ENCODE peak calls at places on chromosomes 2 and 18, in six cellular contexts. X is HepG2; T is CD8-positive, alpha-beta memory T cell; N is LHCN-M2; D is NCI-H1092; O is Right ventricle myocardium inferior. M is an unnamed sample.

GRCh38 chr2:172997031-172997430 is 78.6 kb upstream of the MAP3K20 start:
- DNase-seq in N (peak; percentile 49), D (no peak), T (no peak), O (no peak), X (no peak), M (no peak)

GRCh38 chr2:179460530-179460929 is 195.9 kb upstream of the SESTD1 start:
- DNase-seq in T (no peak), X (peak; percentile 58), N (peak; percentile 95), O (no peak), D (no peak), M (no peak)

GRCh38 chr2:127651987-127652550 is 6.1 kb downstream of the GPR17 start:
- DNase-seq in D (no peak), X (no peak), N (no peak), T (no peak), O (peak; percentile 95), M (peak; percentile 73)

GRCh38 chr2:105287692-105288091 is 41.8 kb downstream of the TGFBRAP1 start:
- DNase-seq in D (no peak), O (no peak), N (peak; percentile 36), X (peak; percentile 21), T (no peak), M (no peak)

GRCh38 chr2:141570474-141571131 is 560.2 kb downstream of the LRP1B start:
- DNase-seq in O (peak; percentile 27), N (no peak), T (no peak), X (no peak), D (no peak), M (no peak)

GRCh38 chr2:101306410-101306809 is 2.1 kb downstream of the RNF149 start:
- DNase-seq in O (no peak), N (no peak), X (no peak), T (no peak), D (no peak), M (no peak)

GRCh38 chr2:71790261-71791038 is 337.1 kb downstream of the DYSF start:
- DNase-seq in T (no peak), D (no peak), N (no peak), O (no peak), X (no peak), M (no peak)

GRCh38 chr18:22378672-22379282 is 38.9 kb downstream of the CTAGE1 start:
- DNase-seq in X (peak; percentile 25), O (no peak), N (no peak), T (no peak), D (no peak), M (no peak)

GRCh38 chr18:45817533-45817932 is 7.9 kb upstream of the SIGLEC15 start:
- DNase-seq in O (no peak), T (no peak), D (no peak), N (no peak), X (no peak), M (no peak)

GRCh38 chr2:56014075-56014730 is 90.6 kb upstream of the EFEMP1 start:
- DNase-seq in X (no peak), D (peak; percentile 61), T (no peak), O (no peak), N (no peak), M (no peak)

GRCh38 chr18:27967938-27968803 is 208.8 kb downstream of the CDH2 start:
- DNase-seq in N (no peak), X (peak; percentile 55), D (no peak), O (no peak), T (no peak), M (no peak)

GRCh38 chr2:231937057-231937456 is 10.9 kb upstream of the NPPC start:
- DNase-seq in X (no peak), O (no peak), T (no peak), N (no peak), D (no peak), M (no peak)

GRCh38 chr2:217853301-217853881 is 149.4 kb downstream of the TNS1 start:
- DNase-seq in T (no peak), O (peak; percentile 75), D (no peak), X (no peak), N (peak; percentile 87), M (no peak)

GRCh38 chr2:180787330-180787729 is 193.1 kb upstream of the UBE2E3 start:
- DNase-seq in N (no peak), X (no peak), O (no peak), D (no peak), T (no peak), M (no peak)

GRCh38 chr2:11692966-11693521 is 23.0 kb upstream of the NTSR2 start:
- DNase-seq in X (peak; percentile 84), D (peak; percentile 41), O (no peak), N (peak; percentile 61), T (peak; percentile 55), M (peak; percentile 41)

GRCh38 chr2:187580462-187581124 is 26.4 kb upstream of the TFPI start:
- DNase-seq in O (no peak), X (peak; percentile 76), T (no peak), D (no peak), N (peak; percentile 79), M (no peak)

GRCh38 chr18:59983506-59983905 is 83.7 kb downstream of the PMAIP1 start:
- DNase-seq in D (no peak), N (no peak), O (no peak), X (no peak), T (no peak), M (no peak)

GRCh38 chr18:79951545-79952456 is at the start of gene SLC66A2:
- DNase-seq in O (peak; percentile 97), N (peak; percentile 79), T (peak; percentile 95), X (peak; percentile 57), D (peak; percentile 86), M (peak; percentile 80)